ENCODE peak calls at places on chromosomes 12 and 14, in eight cellular contexts. G is cardiac muscle cell; T is naive thymus-derived CD4-positive, alpha-beta T cell; M is IMR-90; X is left lung; O is PC-3; A is iPS DF 6.9; U is Peyer's patch. Q is an unnamed sample. For H3K36me3 and H3K4me1, the result is how much of the 10 kb centered on the place peaks cover.

GRCh38 chr12:30599631-30600030 is 96.0 kb downstream of the IPO8 start:
- DNase-seq in M (peak), G (no peak), U (no peak), X (no peak), A (no peak), T (no peak), O (peak), Q (no peak)

GRCh38 chr12:33314223-33314622 is 125.4 kb downstream of the SYT10 start:
- DNase-seq in G (no peak), X (no peak), A (no peak), U (no peak), M (no peak), T (no peak), O (no peak), Q (no peak)

GRCh38 chr12:48074266-48074665 is 31.6 kb downstream of the SENP1 start:
- DNase-seq in U (no peak), T (no peak), A (no peak), X (no peak), M (no peak), G (no peak), O (no peak), Q (no peak)

GRCh38 chr12:115623764-115624334 is 653.6 kb downstream of the MED13L start:
- DNase-seq in M (no peak), X (no peak), O (no peak), U (no peak), T (no peak), G (no peak), A (no peak), Q (peak)

GRCh38 chr12:65306603-65307501 is 28.4 kb downstream of the MSRB3 start:
- DNase-seq in X (peak), G (peak), U (no peak), T (no peak), A (no peak), M (peak), O (peak), Q (peak)

GRCh38 chr12:121796855-121797751 is 3.6 kb upstream of the RHOF start:
- DNase-seq in T (no peak), G (peak), U (no peak), A (no peak), M (peak), O (peak), X (peak), Q (peak)

GRCh38 chr12:92020983-92021664 is 124.5 kb downstream of the BTG1 start:
- DNase-seq in O (no peak), X (no peak), T (no peak), G (no peak), M (peak), U (no peak), A (no peak), Q (no peak)

GRCh38 chr14:105375635-105376057 is 22.7 kb upstream of the TEX22 start:
- DNase-seq in X (no peak), U (no peak), M (peak), O (no peak), T (no peak), G (no peak), A (no peak), Q (no peak)

GRCh38 chr14:58747181-58747580 is 109.4 kb downstream of the DACT1 start:
- DNase-seq in A (no peak), X (no peak), G (no peak), O (peak), T (no peak), U (no peak), M (peak), Q (no peak)

GRCh38 chr12:47190271-47190750 is 110.6 kb upstream of the AMIGO2 start:
- DNase-seq in X (no peak), T (no peak), M (peak), O (peak), A (no peak), U (no peak), G (no peak), Q (no peak)

GRCh38 chr12:49260831-49261363 is 4.0 kb upstream of the TUBA1C start:
- DNase-seq in G (no peak), O (no peak), T (no peak), X (no peak), U (no peak), M (no peak), A (no peak), Q (no peak)

GRCh38 chr12:17020765-17021164 is 414.8 kb upstream of the LMO3 start:
- DNase-seq in T (no peak), O (no peak), G (no peak), M (no peak), A (peak), U (no peak), X (no peak), Q (no peak)

GRCh38 chr14:89359477-89360222 is 57.4 kb downstream of the FOXN3 start:
- DNase-seq in U (no peak), G (no peak), X (no peak), M (no peak), O (no peak), T (no peak), A (no peak), Q (no peak)

GRCh38 chr14:94114589-94115067 is 4.1 kb downstream of the IFI27 start:
- DNase-seq in X (no peak), U (no peak), M (no peak), O (no peak), G (no peak), A (no peak), T (no peak), Q (no peak)

GRCh38 chr12:8034802-8035201 is 2.3 kb downstream of the FOXJ2 start:
- DNase-seq in U (no peak), T (no peak), A (no peak), G (no peak), M (no peak), X (no peak), O (peak), Q (no peak)

GRCh38 chr12:104306943-104307654 is 3.6 kb downstream of the EID3 start:
- DNase-seq in M (peak), G (no peak), T (no peak), X (no peak), A (no peak), O (no peak), U (no peak), Q (no peak)
- H3K36me3 ChIP-seq in M (under half), G (under half), T (under half), X (under half), A (under half), O (half or more), U (under half), Q (under half)

DNA sequence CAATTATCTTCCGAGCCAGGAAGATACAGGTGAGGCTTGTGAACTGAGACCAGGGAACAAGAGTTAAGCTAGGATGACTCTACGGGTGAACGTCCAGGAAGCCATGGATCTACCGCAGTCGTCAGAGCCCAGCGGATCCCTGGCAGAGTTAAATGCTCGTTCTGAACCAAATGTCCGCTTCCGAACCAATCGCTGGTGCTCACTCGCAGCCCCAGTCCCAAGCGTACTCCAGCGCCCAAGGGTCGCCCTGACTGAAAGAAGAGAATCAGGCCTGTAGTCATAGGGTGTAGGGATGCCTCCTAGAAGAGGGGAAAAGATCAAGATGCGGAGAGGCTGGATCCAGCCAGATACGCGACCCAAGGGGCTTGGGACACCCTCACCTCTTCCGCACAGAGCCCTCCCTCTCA is 283 bp downstream of the VIPAS39 start:
- DNase-seq in A (no peak), M (peak), G (peak), O (no peak), X (no peak), T (no peak), U (no peak), Q (no peak)
- H3K27ac ChIP-seq in A (no peak), M (peak), G (peak), O (no peak), X (peak), T (peak), U (peak), Q (peak)

DNA sequence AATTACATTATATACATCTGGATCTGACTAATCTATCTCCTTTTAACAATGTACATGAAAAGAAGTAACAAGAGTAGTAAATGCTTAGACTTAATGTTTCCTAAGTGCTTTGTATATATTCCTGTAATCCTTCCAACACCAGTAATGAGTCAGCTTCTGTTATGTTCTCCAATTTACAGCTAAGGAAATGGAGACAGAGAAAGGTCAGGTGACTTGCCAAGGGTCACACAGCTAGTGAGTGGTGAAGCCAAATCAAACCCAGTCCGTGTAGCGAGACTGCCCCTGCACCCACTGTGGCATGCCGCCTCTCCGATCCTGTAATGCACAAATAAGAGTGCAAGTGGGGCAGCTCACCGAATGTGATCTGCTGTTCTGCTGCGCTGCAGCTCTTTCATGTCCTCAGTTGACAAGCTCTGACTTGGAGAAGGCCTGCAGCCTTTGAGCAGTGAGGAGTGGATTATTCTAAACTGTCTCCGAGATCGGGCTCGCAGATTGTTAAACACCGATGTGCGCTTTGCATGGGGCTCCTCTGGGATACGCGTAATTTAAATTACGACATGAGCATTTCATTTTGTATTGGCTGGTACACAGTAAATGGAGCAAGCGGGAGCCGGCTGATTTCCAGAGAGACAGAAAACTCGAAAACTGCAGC is 65.1 kb upstream of the KTN1 start:
- DNase-seq in O (peak), A (no peak), G (no peak), M (peak), T (no peak), X (no peak), U (no peak), Q (no peak)
- H3K4me1 ChIP-seq in O (under half), A (under half), G (under half), M (under half), T (under half), X (under half), U (under half), Q (under half)

GRCh38 chr12:53667080-53667479 is 8.8 kb downstream of the ATP5MC2 start:
- DNase-seq in U (no peak), X (no peak), M (no peak), G (no peak), T (no peak), A (no peak), O (no peak), Q (no peak)
- H3K36me3 ChIP-seq in U (half or more), X (half or more), M (under half), G (half or more), T (half or more), A (under half), O (under half), Q (under half)

GRCh38 chr12:12070149-12070548 is 590 bp upstream of the BCL2L14 start:
- DNase-seq in A (no peak), M (no peak), T (no peak), O (no peak), G (no peak), X (no peak), U (no peak), Q (no peak)
- H3K27ac ChIP-seq in A (no peak), M (no peak), T (no peak), O (no peak), G (no peak), X (no peak), U (no peak), Q (no peak)

GRCh38 chr12:3101309-3102022 is 24.3 kb downstream of the TSPAN9 start:
- DNase-seq in T (no peak), X (no peak), O (peak), U (no peak), A (no peak), M (peak), G (no peak), Q (no peak)
- H3K4me1 ChIP-seq in T (under half), X (under half), O (under half), U (under half), A (under half), M (under half), G (under half), Q (half or more)

GRCh38 chr14:20441466-20441865 is 5.5 kb upstream of the KLHL33 start:
- DNase-seq in U (no peak), A (no peak), X (no peak), T (no peak), M (no peak), O (no peak), G (no peak), Q (no peak)

GRCh38 chr14:20446889-20447288 is 7.7 kb downstream of the OSGEP start:
- DNase-seq in O (no peak), M (no peak), G (no peak), U (no peak), A (no peak), T (no peak), X (no peak), Q (no peak)
- H3K36me3 ChIP-seq in O (half or more), M (under half), G (under half), U (half or more), A (under half), T (half or more), X (half or more), Q (under half)

GRCh38 chr12:109877504-109878246 is 2.7 kb downstream of the GLTP start:
- DNase-seq in X (no peak), G (no peak), U (no peak), O (no peak), M (no peak), T (no peak), A (no peak), Q (no peak)
- H3K27ac ChIP-seq in X (no peak), G (no peak), U (no peak), O (no peak), M (no peak), T (no peak), A (no peak), Q (no peak)